ENCODE peak calls at places on chromosomes 12 and 14, in five cellular contexts. V is lung, P is RWPE2, G is AG04450, N is tibial artery. M is an unnamed sample.
A peak's percentile ranks its signal among the peaks of the same experiment; 100 is the strongest.

GRCh38 chr14:104460920-104461651 is 118.5 kb upstream of the C14orf180 start:
- DNase-seq in P (no peak), N (peak; percentile 56), V (peak; percentile 27), G (no peak), M (no peak)

GRCh38 chr12:120542166-120542565 is 8.0 kb downstream of the RNF10 start:
- DNase-seq in N (no peak), P (no peak), V (no peak), G (no peak), M (no peak)

GRCh38 chr14:50658203-50658602 is 9.9 kb downstream of the SAV1 start:
- DNase-seq in G (no peak), V (no peak), N (no peak), P (no peak), M (no peak)

GRCh38 chr14:80211143-80212024 is at the start of gene DIO2:
- DNase-seq in N (peak; percentile 81), G (no peak), P (no peak), V (no peak), M (peak; percentile 26)

GRCh38 chr14:53209370-53209769 is 56.2 kb upstream of the DDHD1 start:
- DNase-seq in N (no peak), P (no peak), V (no peak), G (no peak), M (no peak)

GRCh38 chr14:96249016-96249415 is 7.0 kb upstream of the BDKRB1 start:
- DNase-seq in V (no peak), N (no peak), G (peak; percentile 50), P (no peak), M (no peak)

GRCh38 chr12:107225626-107226025 is 132.3 kb upstream of the CRY1 start:
- DNase-seq in N (no peak), G (no peak), P (no peak), V (no peak), M (no peak)

GRCh38 chr12:125346361-125346760 is 281.1 kb downstream of the AACS start:
- DNase-seq in V (no peak), P (no peak), G (no peak), N (no peak), M (no peak)

GRCh38 chr12:47032644-47033043 is 46.8 kb upstream of the PCED1B start:
- DNase-seq in N (no peak), G (no peak), V (no peak), P (no peak), M (no peak)

GRCh38 chr12:109542876-109543275 is 30.4 kb downstream of the MMAB start:
- DNase-seq in V (no peak), N (no peak), G (no peak), P (no peak), M (no peak)

GRCh38 chr14:69161590-69161989 is 8.7 kb upstream of the DCAF5 start:
- DNase-seq in V (no peak), P (no peak), G (no peak), N (no peak), M (no peak)

GRCh38 chr14:41973178-41973577 is 366.5 kb downstream of the LRFN5 start:
- DNase-seq in P (no peak), G (no peak), V (no peak), N (no peak), M (no peak)

GRCh38 chr14:64937821-64938193 is 4.7 kb downstream of the GPX2 start:
- DNase-seq in N (no peak), V (no peak), G (no peak), P (no peak), M (no peak)

GRCh38 chr14:53035336-53035735 is 84.5 kb upstream of the FERMT2 start:
- DNase-seq in G (no peak), V (no peak), P (no peak), N (no peak), M (no peak)

GRCh38 chr14:56487761-56488160 is 91.8 kb upstream of the TMEM260 start:
- DNase-seq in N (no peak), G (no peak), V (no peak), P (no peak), M (no peak)

GRCh38 chr14:21106191-21106505 is 5.3 kb downstream of the TMEM253 start:
- DNase-seq in G (no peak), V (no peak), P (no peak), N (no peak), M (no peak)

GRCh38 chr12:110916295-110916875 is 4.0 kb downstream of the MYL2 start:
- DNase-seq in N (no peak), V (no peak), G (no peak), P (no peak), M (no peak)

GRCh38 chr14:100048786-100049185 is 16.4 kb upstream of the EVL start:
- DNase-seq in N (no peak), V (no peak), P (no peak), G (no peak), M (no peak)

GRCh38 chr14:23056956-23057756 is at the start of gene CDH24:
- DNase-seq in V (peak; percentile 63), P (peak; percentile 89), G (no peak), N (peak; percentile 85), M (peak; percentile 40)

GRCh38 chr12:122422769-122423257 is 344 bp upstream of the CLIP1 start:
- DNase-seq in V (peak; percentile 36), G (no peak), P (no peak), N (no peak), M (no peak)

GRCh38 chr12:5694759-5695409 is 250.2 kb downstream of the ANO2 start:
- DNase-seq in N (no peak), G (no peak), P (no peak), V (peak; percentile 43), M (no peak)

GRCh38 chr12:968561-968960 is 19.1 kb upstream of the RAD52 start:
- DNase-seq in P (no peak), V (no peak), N (no peak), G (no peak), M (no peak)

GRCh38 chr14:77177623-77178185 is 3.9 kb upstream of the TMEM63C start:
- DNase-seq in P (no peak), G (no peak), N (no peak), V (no peak), M (no peak)

GRCh38 chr12:90153827-90154226 is 445.2 kb upstream of the ATP2B1 start:
- DNase-seq in V (no peak), N (no peak), P (no peak), G (no peak), M (no peak)

GRCh38 chr12:12796928-12797788 is 11.7 kb downstream of the APOLD1 start:
- DNase-seq in P (no peak), V (no peak), N (no peak), G (no peak), M (no peak)

GRCh38 chr12:28811457-28811856 is 337.6 kb upstream of the FAR2 start:
- DNase-seq in P (no peak), N (no peak), V (no peak), G (no peak), M (no peak)

GRCh38 chr12:10167588-10167987 is 4.3 kb downstream of the OLR1 start:
- DNase-seq in N (no peak), P (no peak), V (no peak), G (no peak), M (no peak)

GRCh38 chr14:97848351-97848980 is 1051.3 kb downstream of the VRK1 start:
- DNase-seq in G (no peak), V (no peak), N (no peak), P (no peak), M (no peak)

GRCh38 chr12:120744922-120745493 is 19.4 kb downstream of the ACADS start:
- DNase-seq in P (no peak), G (no peak), V (no peak), N (no peak), M (no peak)

GRCh38 chr12:44497044-44497443 is 379.1 kb downstream of the NELL2 start:
- DNase-seq in G (no peak), P (no peak), N (no peak), V (no peak), M (no peak)

GRCh38 chr14:88476375-88476774 is 78.4 kb downstream of the PTPN21 start:
- DNase-seq in V (no peak), P (no peak), N (no peak), G (no peak), M (no peak)

GRCh38 chr12:58167622-58168021 is 226.3 kb downstream of the ATP23 start:
- DNase-seq in P (no peak), V (no peak), N (no peak), G (no peak), M (no peak)

GRCh38 chr14:70394674-70395073 is 22.2 kb downstream of the SYNJ2BP start:
- DNase-seq in V (no peak), N (no peak), G (no peak), P (no peak), M (no peak)

GRCh38 chr12:106317406-106318082 is 15.0 kb downstream of the TCP11L2 start:
- DNase-seq in G (no peak), N (no peak), P (no peak), V (no peak), M (no peak)

GRCh38 chr12:104549820-104550480 is 93.2 kb downstream of the CHST11 start:
- DNase-seq in P (no peak), N (no peak), V (no peak), G (no peak), M (no peak)

GRCh38 chr12:11981174-11981733 is 89.5 kb upstream of the BCL2L14 start:
- DNase-seq in P (no peak), G (no peak), V (no peak), N (no peak), M (no peak)

GRCh38 chr12:27580561-27581330 is 56.7 kb downstream of the PPFIBP1 start:
- DNase-seq in V (no peak), N (no peak), G (no peak), P (no peak), M (no peak)

GRCh38 chr12:27571463-27571862 is 47.5 kb downstream of the PPFIBP1 start:
- DNase-seq in V (no peak), N (no peak), G (no peak), P (no peak), M (no peak)

GRCh38 chr12:52876371-52876770 is 27.6 kb upstream of the KRT78 start:
- DNase-seq in V (no peak), P (peak; percentile 92), G (no peak), N (no peak), M (no peak)

GRCh38 chr12:52873513-52873831 is 24.7 kb upstream of the KRT78 start:
- DNase-seq in V (no peak), N (no peak), P (no peak), G (no peak), M (no peak)

GRCh38 chr12:52872644-52873384 is 24.0 kb upstream of the KRT78 start:
- DNase-seq in N (no peak), P (no peak), G (no peak), V (no peak), M (no peak)

GRCh38 chr12:52873832-52874572 is 25.2 kb upstream of the KRT78 start:
- DNase-seq in V (peak; percentile 79), N (peak; percentile 92), G (peak; percentile 61), P (peak; percentile 97), M (peak; percentile 68)

GRCh38 chr12:52874573-52875435 is 26.0 kb upstream of the KRT78 start:
- DNase-seq in G (no peak), V (no peak), N (no peak), P (no peak), M (no peak)
- H3K4me3 ChIP-seq in G (peak overlapping the region; percentile 43), V (no peak overlapping the region), N (peak overlapping the region; percentile 57), P (no peak overlapping the region), M (peak overlapping the region; percentile 23)

GRCh38 chr14:61566537-61567225 is 128.6 kb upstream of the HIF1A start:
- DNase-seq in V (no peak), P (no peak), N (no peak), G (no peak), M (no peak)
- H3K4me3 ChIP-seq in V (no peak overlapping the region), P (no peak overlapping the region), N (no peak overlapping the region), G (no peak overlapping the region), M (no peak overlapping the region)

GRCh38 chr14:61537567-61538463 is 157.5 kb upstream of the HIF1A start:
- DNase-seq in G (no peak), P (peak; percentile 98), V (peak; percentile 73), N (no peak), M (no peak)
- H3K4me3 ChIP-seq in G (no peak overlapping the region), P (no peak overlapping the region), V (no peak overlapping the region), N (no peak overlapping the region), M (no peak overlapping the region)

GRCh38 chr12:65827827-65828231 is 3.5 kb downstream of the HMGA2 start:
- DNase-seq in N (no peak), P (no peak), G (no peak), V (no peak), M (no peak)
- H3K4me3 ChIP-seq in N (no peak overlapping the region), P (peak overlapping the region; percentile 53), G (peak overlapping the region; percentile 69), V (no peak overlapping the region), M (no peak overlapping the region)